ENCODE peak calls at places on chromosomes 3 and 15, in eight cellular contexts. C is neural progenitor cell, L is transverse colon, G is mucosa of descending colon, X is Calu3, Q is heart right ventricle, W is upper lobe of right lung, O is WTC11. I is an unnamed sample.

GRCh38 chr15:66004618-66005262 is 135.4 kb downstream of the RAB11A start:
- DNase-seq in W (no peak), O (peak; percentile 48), X (peak; percentile 55), C (peak; percentile 78), Q (no peak), L (no peak), G (no peak), I (peak; percentile 71)

GRCh38 chr15:69668049-69668705 is 215.6 kb downstream of the RPLP1 start:
- DNase-seq in O (no peak), L (no peak), Q (no peak), C (no peak), G (no peak), X (no peak), W (no peak), I (no peak)

GRCh38 chr3:12224181-12225147 is 64.4 kb upstream of the PPARG start:
- DNase-seq in W (no peak), Q (no peak), X (peak; percentile 61), L (peak; percentile 85), O (peak; percentile 12), C (peak; percentile 29), G (peak; percentile 86), I (no peak)

GRCh38 chr3:3023106-3023505 is 87.1 kb downstream of the IL5RA start:
- DNase-seq in C (peak; percentile 34), W (no peak), G (no peak), L (no peak), X (no peak), Q (no peak), O (no peak), I (no peak)

GRCh38 chr3:95302044-95302443 is 1239.2 kb downstream of the NSUN3 start:
- DNase-seq in G (no peak), C (no peak), L (no peak), O (no peak), X (peak; percentile 18), Q (no peak), W (no peak), I (no peak)

GRCh38 chr15:67945951-67946700 is 106.3 kb upstream of the RNU6-1 start:
- DNase-seq in Q (no peak), O (peak; percentile 60), W (no peak), X (peak; percentile 17), G (no peak), L (no peak), C (peak; percentile 64), I (peak; percentile 31)

GRCh38 chr3:150725548-150725947 is 21.8 kb upstream of the ERICH6 start:
- DNase-seq in X (peak; percentile 59), O (no peak), W (no peak), C (no peak), L (peak; percentile 75), Q (no peak), G (peak; percentile 74), I (no peak)

GRCh38 chr3:45210308-45211038 is 15.6 kb downstream of the TMEM158 start:
- DNase-seq in L (peak; percentile 90), G (peak; percentile 86), C (peak; percentile 87), Q (peak; percentile 83), X (peak; percentile 88), O (peak; percentile 88), W (peak; percentile 93), I (peak; percentile 80)

GRCh38 chr3:71142440-71143161 is 440.9 kb downstream of the FOXP1 start:
- DNase-seq in G (no peak), X (no peak), C (peak; percentile 49), Q (no peak), L (no peak), W (no peak), O (no peak), I (no peak)

GRCh38 chr3:85554153-85554552 is 595.4 kb downstream of the CADM2 start:
- DNase-seq in G (no peak), W (no peak), O (peak; percentile 74), C (peak; percentile 39), Q (no peak), X (no peak), L (no peak), I (no peak)

GRCh38 chr15:93072011-93072410 is 17.0 kb downstream of the RGMA start:
- DNase-seq in O (no peak), C (peak; percentile 51), G (no peak), L (no peak), X (no peak), Q (no peak), W (no peak), I (no peak)

GRCh38 chr15:88983861-88984429 is 70.8 kb upstream of the MFGE8 start:
- DNase-seq in L (no peak), X (no peak), G (no peak), O (no peak), W (no peak), Q (no peak), C (no peak), I (no peak)

GRCh38 chr3:197428117-197428761 is 127.5 kb downstream of the BDH1 start:
- DNase-seq in G (peak; percentile 81), C (peak; percentile 47), X (peak; percentile 61), Q (peak; percentile 45), W (peak; percentile 63), L (peak; percentile 79), O (no peak), I (no peak)

GRCh38 chr3:52039846-52040245 is 16.5 kb downstream of the DUSP7 start:
- DNase-seq in G (no peak), W (peak; percentile 92), C (peak; percentile 78), Q (peak; percentile 85), L (no peak), X (peak; percentile 78), O (no peak), I (no peak)

GRCh38 chr15:85615930-85616329 is 178.8 kb downstream of the KLHL25 start:
- DNase-seq in X (peak; percentile 40), Q (no peak), C (peak; percentile 60), W (no peak), O (peak; percentile 20), G (no peak), L (no peak), I (no peak)

GRCh38 chr3:143119974-143120715 is 574 bp downstream of the CHST2 start:
- DNase-seq in O (peak; percentile 57), X (peak; percentile 36), W (peak; percentile 68), L (peak; percentile 17), C (peak; percentile 76), Q (peak; percentile 28), G (peak; percentile 66), I (no peak)

GRCh38 chr15:40567111-40567510 is 2.0 kb upstream of the RPUSD2 start:
- DNase-seq in O (peak; percentile 36), C (peak; percentile 61), L (no peak), Q (no peak), X (no peak), W (no peak), G (no peak), I (no peak)
- TF ChIP-seq CTCF in O (no peak), C (peak; percentile 53), L (no peak), Q (no peak), X (no peak), W (no peak), G (no peak), I (no peak)

GRCh38 chr3:66501483-66502266 is 853 bp upstream of the LRIG1 start:
- DNase-seq in L (no peak), W (no peak), O (no peak), C (no peak), Q (no peak), G (no peak), X (no peak), I (no peak)

GRCh38 chr3:66498718-66499611 is 1.9 kb downstream of the LRIG1 start:
- DNase-seq in G (no peak), Q (peak; percentile 21), X (no peak), W (no peak), C (no peak), L (no peak), O (no peak), I (no peak)

GRCh38 chr3:66502267-66502874 is 1.5 kb upstream of the LRIG1 start:
- DNase-seq in Q (no peak), L (no peak), W (no peak), C (no peak), G (no peak), O (no peak), X (no peak), I (no peak)

GRCh38 chr3:66499881-66500574 is 794 bp downstream of the LRIG1 start:
- DNase-seq in X (peak; percentile 37), L (peak; percentile 38), O (peak; percentile 33), W (peak; percentile 80), Q (peak; percentile 48), C (peak; percentile 47), G (peak; percentile 72), I (peak; percentile 56)

GRCh38 chr3:66500575-66501482 is at the start of gene LRIG1:
- DNase-seq in G (peak; percentile 100), O (peak; percentile 100), L (peak; percentile 100), C (peak; percentile 100), Q (peak; percentile 100), X (peak; percentile 99), W (peak; percentile 100), I (peak; percentile 98)
- TF ChIP-seq CTCF in G (peak; percentile 48), O (no peak), L (peak; percentile 40), C (peak; percentile 31), Q (peak; percentile 30), X (no peak), W (peak; percentile 46), I (no peak)

DNA sequence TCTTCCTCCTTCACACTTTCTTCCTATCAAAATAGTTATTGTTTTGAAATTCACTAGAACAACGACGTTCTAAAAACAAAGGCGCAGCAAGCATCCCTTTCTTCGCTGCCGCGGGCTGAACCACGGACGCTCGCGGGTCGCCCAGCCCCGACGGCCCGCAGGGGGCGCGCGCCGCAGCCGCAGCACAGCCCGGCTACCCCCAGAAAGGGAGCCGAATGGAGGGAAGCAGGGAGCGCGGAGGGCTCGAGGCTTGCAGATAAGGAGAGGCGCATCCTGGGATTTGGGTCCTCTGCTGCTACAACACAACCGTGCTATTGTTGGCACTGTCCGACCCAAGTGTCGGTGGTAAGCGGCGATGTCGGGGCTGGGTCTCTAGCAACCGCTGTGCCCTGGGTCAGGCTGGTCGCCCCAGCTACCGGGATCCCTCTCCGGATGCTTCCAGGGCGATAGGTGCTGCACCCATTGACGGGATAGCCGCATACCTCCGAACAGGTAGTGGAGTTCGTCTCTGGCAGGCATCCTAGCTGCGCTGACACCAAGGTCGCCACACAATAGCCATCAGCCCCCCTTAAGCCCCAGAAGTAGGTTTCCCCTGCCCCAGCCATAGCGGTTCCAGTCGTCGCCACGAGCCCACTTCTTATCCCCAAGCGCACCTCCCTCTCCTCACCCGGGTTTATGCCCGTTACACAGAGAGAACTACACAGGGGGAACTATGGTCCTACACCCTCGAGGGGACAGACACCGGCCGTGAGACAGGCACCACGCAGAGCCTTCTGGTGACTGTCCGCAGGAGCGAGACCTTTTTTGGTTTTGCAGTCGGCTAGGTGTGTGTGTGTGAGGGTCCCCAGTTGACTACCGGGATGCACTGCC is 6.0 kb downstream of the ONECUT1 start:
- DNase-seq in G (no peak), X (no peak), Q (no peak), W (peak; percentile 66), C (peak; percentile 90), L (no peak), O (peak; percentile 80), I (no peak)
- TF ChIP-seq CTCF in G (peak; percentile 14), X (no peak), Q (no peak), W (peak; percentile 46), C (peak; percentile 97), L (peak; percentile 33), O (peak; percentile 73), I (peak; percentile 64)

GRCh38 chr3:6785726-6786125 is 75.2 kb upstream of the GRM7 start:
- DNase-seq in G (no peak), Q (no peak), L (no peak), X (no peak), O (no peak), W (no peak), C (no peak), I (no peak)

DNA sequence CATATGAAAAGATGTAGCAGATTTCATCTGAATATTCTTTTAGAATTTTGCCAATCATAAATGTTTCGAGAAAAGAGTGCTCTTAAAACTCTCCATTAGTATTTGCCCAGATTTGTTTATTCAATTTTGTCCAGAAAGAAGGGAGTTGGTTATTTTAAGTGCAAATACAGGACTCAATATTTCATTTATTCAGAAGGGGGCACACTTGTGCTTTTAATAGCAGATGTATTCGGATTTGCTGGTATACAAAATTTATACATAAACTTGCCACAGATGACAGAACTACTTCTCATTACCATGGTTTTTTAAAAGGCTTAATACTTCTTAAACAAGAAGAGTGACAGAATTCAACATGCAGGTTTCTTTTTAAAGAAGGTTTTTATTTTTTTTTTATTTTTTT is 69.8 kb upstream of the GRM7 start:
- DNase-seq in G (no peak), W (no peak), Q (no peak), C (no peak), X (no peak), O (no peak), L (no peak), I (no peak)
- TF ChIP-seq CTCF in G (no peak), W (peak; percentile 16), Q (no peak), C (peak; percentile 23), X (no peak), O (no peak), L (no peak), I (no peak)